ENCODE peak calls at places on chromosomes 5 and 9, in four cellular contexts. J, C, G and M are unnamed samples.

GRCh38 chr9:97557606-97558095 is 56.2 kb downstream of the TMOD1 start:
- DNase-seq in J (no peak), C (no peak), G (peak; percentile 72), M (no peak)

GRCh38 chr9:132556226-132556625 is 26.2 kb upstream of the BARHL1 start:
- DNase-seq in J (no peak), C (no peak), G (no peak), M (no peak)

GRCh38 chr5:1033606-1034420 is 25.2 kb downstream of the NKD2 start:
- DNase-seq in J (no peak), C (no peak), G (no peak), M (no peak)

GRCh38 chr9:98877211-98877730 is 66.4 kb upstream of the COL15A1 start:
- DNase-seq in J (no peak), C (no peak), G (no peak), M (no peak)

GRCh38 chr5:136998864-136999263 is 500.3 kb downstream of the SPOCK1 start:
- DNase-seq in J (no peak), C (no peak), G (no peak), M (no peak)

GRCh38 chr9:35071814-35072460 is 488 bp downstream of the VCP start:
- DNase-seq in J (peak; percentile 87), C (peak; percentile 72), G (peak; percentile 81), M (peak; percentile 74)

GRCh38 chr5:129973716-129974426 is 69.6 kb downstream of the CHSY3 start:
- DNase-seq in J (no peak), C (no peak), G (no peak), M (no peak)

GRCh38 chr9:101791938-101792337 is 53.5 kb upstream of the GRIN3A start:
- DNase-seq in J (no peak), C (peak; percentile 26), G (no peak), M (no peak)

GRCh38 chr5:6243706-6244105 is 134.6 kb downstream of the MED10 start:
- DNase-seq in J (no peak), C (no peak), G (no peak), M (no peak)

GRCh38 chr5:73393606-73394489 is 54.7 kb downstream of the FOXD1 start:
- DNase-seq in J (no peak), C (no peak), G (no peak), M (no peak)